ENCODE peak calls at places on chromosomes 13 and 19, in six cellular contexts. Z is K562, E is HCT116, M is GM12878, C is H1, Y is HepG2. V is an unnamed sample.

GRCh38 chr19:46841458-46842083 is 9.1 kb downstream of the AP2S1 start:
- DNase-seq in Z (peak; percentile 63), E (no peak), M (no peak), C (no peak), Y (no peak), V (no peak)

GRCh38 chr13:52001120-52001731 is 10.0 kb downstream of the ATP7B start:
- DNase-seq in Z (peak; percentile 49), E (peak; percentile 32), M (no peak), C (no peak), Y (peak; percentile 59), V (no peak)

GRCh38 chr19:14480695-14481069 is 5.5 kb upstream of the PTGER1 start:
- DNase-seq in Z (no peak), E (no peak), M (no peak), C (no peak), Y (no peak), V (no peak)

GRCh38 chr19:48095637-48096175 is 14.9 kb downstream of the PLA2G4C start:
- DNase-seq in Z (no peak), E (no peak), M (no peak), C (no peak), Y (no peak), V (no peak)

GRCh38 chr13:25186187-25186586 is 14.1 kb upstream of the AMER2 start:
- DNase-seq in Z (no peak), E (no peak), M (no peak), C (peak; percentile 34), Y (no peak), V (no peak)

GRCh38 chr19:42325896-42326771 is 699 bp downstream of the MEGF8 start:
- DNase-seq in Z (peak; percentile 36), E (no peak), M (no peak), C (no peak), Y (no peak), V (no peak)

GRCh38 chr19:45125975-45126493 is 33.1 kb downstream of the PPP1R37 start:
- DNase-seq in Z (peak; percentile 82), E (peak; percentile 24), M (no peak), C (peak; percentile 96), Y (peak; percentile 65), V (peak; percentile 20)

GRCh38 chr19:5293607-5294089 is 47.0 kb downstream of the PTPRS start:
- DNase-seq in Z (no peak), E (no peak), M (no peak), C (peak; percentile 86), Y (no peak), V (peak; percentile 23)

DNA sequence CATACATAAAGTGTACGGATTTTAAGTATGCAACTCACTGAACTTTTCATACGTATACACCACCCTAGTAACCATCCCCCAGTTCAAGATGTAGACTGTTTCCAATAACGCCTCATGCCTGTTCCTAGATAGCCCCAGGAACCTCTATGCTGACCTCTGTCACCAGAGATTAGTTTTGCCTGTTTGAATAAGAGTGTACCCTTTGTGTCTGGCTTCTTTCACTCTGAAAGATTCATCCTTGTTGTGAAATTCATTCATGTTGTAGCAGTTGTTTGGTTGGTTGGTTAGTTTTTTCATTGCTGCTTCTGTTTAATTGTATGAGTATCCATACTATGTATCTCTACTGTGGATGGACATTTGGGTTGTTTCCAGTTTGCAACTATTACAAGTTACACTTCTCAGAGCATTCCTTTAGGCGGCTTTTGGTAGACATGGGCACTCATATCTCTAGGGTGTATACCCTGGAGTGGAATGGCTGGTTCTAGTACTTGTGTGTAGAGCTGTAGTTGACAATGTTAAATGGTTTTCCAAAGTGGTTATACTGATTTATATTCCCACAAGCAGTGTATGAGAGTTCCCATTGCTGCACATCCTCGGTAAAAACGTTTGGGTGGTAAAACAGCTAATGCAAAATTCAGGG is 1.6 kb downstream of the RNASEH2B start:
- DNase-seq in Z (peak; percentile 65), E (no peak), M (no peak), C (no peak), Y (peak; percentile 58), V (no peak)
- TF ChIP-seq ZNF274 in Z (no peak), E (no peak), M (no peak), C (no peak), Y (no peak), V (no peak)

DNA sequence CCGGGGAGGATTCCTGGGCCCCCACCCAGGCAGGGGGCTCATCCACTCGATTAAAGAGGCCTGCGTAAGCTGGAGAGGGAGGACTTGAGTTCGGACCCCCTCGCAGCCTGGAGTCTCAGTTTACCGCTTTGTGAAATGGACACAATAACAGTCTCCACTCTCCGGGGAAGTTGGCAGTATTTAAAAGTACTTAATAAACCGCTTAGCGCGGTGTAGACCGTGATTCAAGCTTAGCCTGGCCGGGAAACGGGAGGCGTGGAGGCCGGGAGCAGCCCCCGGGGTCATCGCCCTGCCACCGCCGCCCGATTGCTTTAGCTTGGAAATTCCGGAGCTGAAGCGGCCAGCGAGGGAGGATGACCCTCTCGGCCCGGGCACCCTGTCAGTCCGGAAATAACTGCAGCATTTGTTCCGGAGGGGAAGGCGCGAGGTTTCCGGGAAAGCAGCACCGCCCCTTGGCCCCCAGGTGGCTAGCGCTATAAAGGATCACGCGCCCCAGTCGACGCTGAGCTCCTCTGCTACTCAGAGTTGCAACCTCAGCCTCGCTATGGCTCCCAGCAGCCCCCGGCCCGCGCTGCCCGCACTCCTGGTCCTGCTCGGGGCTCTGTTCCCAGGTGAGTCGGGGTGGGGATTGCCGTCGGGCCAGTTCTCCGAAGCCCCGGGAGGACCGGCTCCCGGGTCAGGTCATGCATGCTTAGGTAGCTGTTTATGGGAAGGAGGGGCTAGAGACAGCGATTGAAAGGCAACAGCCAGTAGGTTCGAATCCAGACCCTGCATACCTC is at the start of gene ICAM1:
- DNase-seq in Z (peak; percentile 92), E (no peak), M (no peak), C (peak; percentile 87), Y (peak; percentile 83), V (no peak)
- H3K9ac ChIP-seq in Z (peak within 1 kb of the TSS; percentile 73), E (peak within 1 kb of the TSS; percentile 50), M (peak within 1 kb of the TSS; percentile 89), C (no peak within 1 kb of the TSS), Y (peak within 1 kb of the TSS; percentile 79), V (peak within 1 kb of the TSS; percentile 62)

GRCh38 chr13:88068316-88068715 is 397.1 kb downstream of the SLITRK5 start:
- DNase-seq in Z (no peak), E (no peak), M (no peak), C (no peak), Y (no peak), V (no peak)
- TF ChIP-seq ZNF274 in Z (no peak), E (no peak), M (no peak), C (no peak), Y (no peak), V (no peak)

GRCh38 chr19:18591735-18592385 is 3.3 kb downstream of the REX1BD start:
- DNase-seq in Z (no peak), E (no peak), M (no peak), C (no peak), Y (no peak), V (no peak)
- H3K9ac ChIP-seq in Z (no peak overlapping the region), E (no peak overlapping the region), M (no peak overlapping the region), C (no peak overlapping the region), Y (no peak overlapping the region), V (no peak overlapping the region)

V was measured in NT2/D1.